ENCODE peak calls at places on chromosomes 16 and 17, in five cellular contexts. T, A, U, W and J are unnamed samples.

GRCh38 chr16:72986011-72986410 is 61.9 kb downstream of the ZFHX3 start:
- DNase-seq in A (no peak), W (no peak), U (no peak), T (no peak), J (no peak)

GRCh38 chr17:7558544-7559306 is at the start of gene TNFSF13:
- DNase-seq in U (peak), W (no peak), T (no peak), A (no peak), J (no peak)

GRCh38 chr16:87635541-87636049 is 33.3 kb downstream of the JPH3 start:
- DNase-seq in T (peak), A (peak), U (peak), W (peak), J (peak)

GRCh38 chr17:17351356-17351891 is 48.3 kb downstream of the NT5M start:
- DNase-seq in W (no peak), U (no peak), A (no peak), T (no peak), J (no peak)

GRCh38 chr17:82273327-82274133 is at the start of gene CSNK1D:
- DNase-seq in A (peak), T (peak), W (peak), U (peak), J (peak)

GRCh38 chr16:13829712-13830304 is 90.1 kb upstream of the ERCC4 start:
- DNase-seq in T (no peak), U (no peak), A (no peak), W (no peak), J (no peak)

GRCh38 chr17:30483159-30483558 is 6.0 kb downstream of the GOSR1 start:
- DNase-seq in A (no peak), W (no peak), U (no peak), T (no peak), J (no peak)

GRCh38 chr17:81364278-81365147 is 30.7 kb upstream of the BAHCC1 start:
- DNase-seq in W (no peak), U (no peak), T (no peak), A (no peak), J (no peak)

GRCh38 chr17:65292430-65292829 is 155.3 kb downstream of the RGS9 start:
- DNase-seq in U (no peak), T (no peak), W (no peak), A (no peak), J (no peak)

GRCh38 chr16:88854306-88855111 is 2.2 kb downstream of the GALNS start:
- DNase-seq in W (no peak), U (no peak), A (peak), T (no peak), J (no peak)

GRCh38 chr17:7167832-7168231 is 11.3 kb downstream of the ASGR1 start:
- DNase-seq in W (no peak), T (no peak), U (no peak), A (no peak), J (no peak)

GRCh38 chr16:54233626-54234025 is 53.0 kb downstream of the IRX3 start:
- DNase-seq in U (no peak), A (no peak), W (no peak), T (no peak), J (no peak)

GRCh38 chr16:67552476-67552875 is 9.8 kb upstream of the CTCF start:
- DNase-seq in U (peak), W (no peak), T (no peak), A (no peak), J (peak)

GRCh38 chr17:12979255-12979654 is 38.6 kb downstream of the ELAC2 start:
- DNase-seq in T (no peak), U (no peak), A (no peak), W (no peak), J (no peak)

GRCh38 chr16:11639008-11639562 is 29.2 kb upstream of the SNN start:
- DNase-seq in U (no peak), W (no peak), A (no peak), T (no peak), J (no peak)

GRCh38 chr16:85652431-85653221 is 36.1 kb downstream of the GINS2 start:
- DNase-seq in W (peak), U (peak), A (no peak), T (no peak), J (peak)

GRCh38 chr16:12513057-12513790 is 290.5 kb downstream of the CPPED1 start:
- DNase-seq in A (no peak), U (no peak), T (no peak), W (no peak), J (no peak)

GRCh38 chr17:59525668-59526067 is 39.7 kb upstream of the DHX40 start:
- DNase-seq in U (no peak), T (no peak), W (no peak), A (no peak), J (no peak)

GRCh38 chr17:31758646-31759045 is 100.4 kb downstream of the COPRS start:
- DNase-seq in W (no peak), T (no peak), U (no peak), A (no peak), J (no peak)

GRCh38 chr17:73719588-73720071 is 75.4 kb upstream of the SDK2 start:
- DNase-seq in U (no peak), T (no peak), W (peak), A (no peak), J (no peak)

GRCh38 chr17:48753794-48754499 is 25.4 kb upstream of the HOXB13 start:
- DNase-seq in W (no peak), A (no peak), T (no peak), U (no peak), J (no peak)

GRCh38 chr17:43175213-43176118 is 4.5 kb downstream of the NBR1 start:
- DNase-seq in W (no peak), T (no peak), U (no peak), A (no peak), J (no peak)

GRCh38 chr16:68707341-68708152 is 29.5 kb upstream of the CDH1 start:
- DNase-seq in W (peak), A (no peak), T (peak), U (no peak), J (no peak)

GRCh38 chr16:78292726-78293380 is 193.4 kb downstream of the WWOX start:
- DNase-seq in T (no peak), A (no peak), W (no peak), U (no peak), J (peak)

GRCh38 chr16:68422396-68422964 is 25.8 kb downstream of the SMPD3 start:
- DNase-seq in T (no peak), A (no peak), W (no peak), U (no peak), J (no peak)

GRCh38 chr16:75244844-75245758 is 6.3 kb downstream of the BCAR1 start:
- DNase-seq in A (no peak), T (peak), U (no peak), W (no peak), J (no peak)

GRCh38 chr17:18245038-18245776 is 13.3 kb downstream of the FLII start:
- DNase-seq in W (no peak), U (no peak), T (no peak), A (no peak), J (no peak)

GRCh38 chr17:50155115-50155819 is 4.8 kb upstream of the PPP1R9B start:
- DNase-seq in U (peak), T (no peak), A (no peak), W (no peak), J (no peak)

GRCh38 chr16:71383054-71383773 is 24.7 kb downstream of the CALB2 start:
- DNase-seq in W (no peak), U (peak), T (no peak), A (peak), J (peak)